ENCODE peak calls at places on chromosomes 2 and 18, in seven cellular contexts. P, N, R, M, B, O and W are unnamed samples.

GRCh38 chr18:40867452-40867851 is 1087.6 kb upstream of the PIK3C3 start:
- DNase-seq in N (peak; percentile 91), R (peak; percentile 46), P (no peak), O (no peak), M (no peak), B (no peak), W (no peak)

GRCh38 chr2:33804155-33804554 is 205.1 kb upstream of the FAM98A start:
- DNase-seq in M (no peak), B (no peak), R (no peak), N (no peak), O (no peak), P (no peak), W (no peak)

GRCh38 chr2:175889557-175890355 is 112.3 kb downstream of the LNPK start:
- DNase-seq in O (no peak), N (no peak), B (no peak), R (no peak), M (no peak), P (no peak), W (no peak)

GRCh38 chr2:30398488-30398887 is 48.6 kb upstream of the LCLAT1 start:
- DNase-seq in N (peak; percentile 82), O (no peak), B (no peak), R (no peak), P (no peak), M (no peak), W (no peak)

GRCh38 chr2:228135300-228135699 is 46.2 kb downstream of the SPHKAP start:
- DNase-seq in B (no peak), N (no peak), M (peak; percentile 50), P (no peak), O (no peak), R (no peak), W (no peak)

GRCh38 chr2:98709530-98709929 is 21.4 kb downstream of the MGAT4A start:
- DNase-seq in N (no peak), M (no peak), R (no peak), P (no peak), B (no peak), O (no peak), W (no peak)

GRCh38 chr2:61015971-61016370 is 1.5 kb upstream of the PEX13 start:
- DNase-seq in R (peak; percentile 96), N (no peak), O (no peak), P (no peak), M (no peak), B (no peak), W (no peak)

GRCh38 chr2:101921319-101921960 is 70.3 kb upstream of the IL1R2 start:
- DNase-seq in R (no peak), O (no peak), P (no peak), M (no peak), B (no peak), N (no peak), W (no peak)

GRCh38 chr18:3305933-3306332 is 44.0 kb downstream of the MYL12B start:
- DNase-seq in M (no peak), P (no peak), B (no peak), N (peak; percentile 41), O (no peak), R (no peak), W (no peak)

GRCh38 chr2:26889796-26890195 is 41.9 kb downstream of the DPYSL5 start:
- DNase-seq in N (no peak), M (no peak), P (no peak), B (no peak), R (no peak), O (no peak), W (no peak)

GRCh38 chr2:169977510-169977909 is 150.3 kb downstream of the UBR3 start:
- DNase-seq in N (peak; percentile 8), O (no peak), R (no peak), M (no peak), B (no peak), P (no peak), W (no peak)

GRCh38 chr2:122491011-122491410 is 735.6 kb downstream of the TSN start:
- DNase-seq in M (no peak), B (no peak), O (no peak), P (no peak), N (no peak), R (no peak), W (no peak)

GRCh38 chr2:182062329-182062972 is 76.8 kb downstream of the PPP1R1C start:
- DNase-seq in N (no peak), O (no peak), R (no peak), P (no peak), M (no peak), B (no peak), W (no peak)

GRCh38 chr18:48142994-48143393 is 212.5 kb upstream of the SMAD2 start:
- DNase-seq in O (no peak), M (no peak), B (peak; percentile 26), N (no peak), P (no peak), R (no peak), W (no peak)

GRCh38 chr18:74019864-74020263 is 127.8 kb downstream of the FBXO15 start:
- DNase-seq in M (no peak), P (no peak), O (no peak), B (no peak), N (no peak), R (no peak), W (no peak)

GRCh38 chr18:27184115-27185024 is 738 bp downstream of the CHST9 start:
- DNase-seq in P (no peak), O (peak; percentile 75), M (peak; percentile 18), B (no peak), N (no peak), R (no peak), W (peak; percentile 49)

GRCh38 chr2:99609851-99610381 is 120.1 kb upstream of the REV1 start:
- DNase-seq in B (no peak), N (no peak), R (peak; percentile 49), M (no peak), O (no peak), P (no peak), W (no peak)

GRCh38 chr2:240894006-240894405 is 1.9 kb downstream of the MAB21L4 start:
- DNase-seq in P (no peak), B (no peak), R (no peak), O (no peak), M (no peak), N (peak; percentile 24), W (no peak)

GRCh38 chr2:138389067-138389466 is 112.5 kb upstream of the SPOPL start:
- DNase-seq in R (no peak), O (no peak), P (no peak), N (no peak), B (no peak), M (no peak), W (no peak)

GRCh38 chr18:46761054-46761769 is 4.4 kb upstream of the ST8SIA5 start:
- DNase-seq in M (no peak), P (no peak), R (no peak), N (no peak), B (no peak), O (no peak), W (no peak)

GRCh38 chr2:169683425-169684134 is 10.6 kb downstream of the CFAP210 start:
- DNase-seq in O (no peak), B (no peak), P (no peak), R (peak; percentile 50), N (no peak), M (no peak), W (no peak)

GRCh38 chr2:69770193-69770702 is 28.3 kb downstream of the ANXA4 start:
- DNase-seq in M (peak; percentile 19), O (no peak), B (no peak), N (peak; percentile 94), R (peak; percentile 94), P (peak; percentile 87), W (no peak)

GRCh38 chr2:66435549-66435875 is 587 bp downstream of the MEIS1 start:
- DNase-seq in R (no peak), P (no peak), B (no peak), O (no peak), M (no peak), N (peak; percentile 72), W (peak; percentile 42)

GRCh38 chr2:207772081-207772843 is 2.6 kb upstream of the FZD5 start:
- DNase-seq in N (peak; percentile 29), O (peak; percentile 97), M (no peak), P (no peak), B (no peak), R (no peak), W (no peak)

GRCh38 chr2:182821172-182821571 is 45.3 kb downstream of the FRZB start:
- DNase-seq in N (peak; percentile 33), P (no peak), B (no peak), O (no peak), M (no peak), R (peak; percentile 34), W (no peak)

GRCh38 chr2:172339431-172340010 is 87.9 kb upstream of the ITGA6 start:
- DNase-seq in P (no peak), M (no peak), O (no peak), R (no peak), B (no peak), N (peak; percentile 38), W (peak; percentile 6)

DNA sequence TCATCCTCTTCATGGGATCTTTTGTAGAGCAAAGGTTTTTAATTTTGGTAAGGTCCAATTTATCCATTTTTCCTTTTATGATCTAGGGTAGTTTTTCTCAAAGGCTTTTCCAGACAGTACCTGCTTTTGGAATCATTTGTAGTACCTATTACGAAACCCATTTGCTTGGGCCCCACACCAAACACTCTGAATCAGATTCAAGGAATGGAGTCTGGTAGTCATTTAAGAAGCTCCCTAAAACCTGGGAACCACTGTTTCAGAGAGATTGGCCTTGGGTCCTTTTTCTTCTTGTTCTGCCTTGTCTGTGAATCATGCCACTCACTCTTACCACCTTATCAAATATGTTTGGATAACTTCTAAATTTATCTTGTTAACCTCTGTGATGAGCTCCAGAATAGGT is 40.3 kb downstream of the OSBPL6 start:
- DNase-seq in R (no peak), P (no peak), M (no peak), N (peak; percentile 72), B (no peak), O (no peak), W (no peak)
- TF ChIP-seq EZH2phosphoT487 in R (no peak), P (no peak), M (no peak), N (no peak), B (no peak), O (no peak), W (no peak)

GRCh38 chr18:36296591-36297418 is 708 bp upstream of the FHOD3 start:
- DNase-seq in R (peak; percentile 48), B (no peak), O (peak; percentile 80), P (peak; percentile 40), M (peak; percentile 28), N (peak; percentile 89), W (peak; percentile 88)
- H2AFZ ChIP-seq in R (peak overlapping the region; percentile 26), B (no peak overlapping the region), O (peak overlapping the region; percentile 96), P (peak overlapping the region; percentile 74), M (peak overlapping the region; percentile 96), N (peak overlapping the region; percentile 83), W (peak overlapping the region; percentile 88)

GRCh38 chr2:151315381-151315903 is 26.0 kb upstream of the NMI start:
- DNase-seq in N (peak; percentile 83), B (no peak), P (no peak), O (no peak), M (no peak), R (no peak), W (peak; percentile 53)
- TF ChIP-seq EZH2phosphoT487 in N (no peak), B (no peak), P (no peak), O (no peak), M (no peak), R (no peak), W (no peak)

GRCh38 chr18:8893221-8893620 is 187.9 kb downstream of the MTCL1 start:
- DNase-seq in M (no peak), R (no peak), P (no peak), N (no peak), O (no peak), B (no peak), W (no peak)
- H2AFZ ChIP-seq in M (no peak overlapping the region), R (no peak overlapping the region), P (peak overlapping the region; percentile 0), N (no peak overlapping the region), O (peak overlapping the region; percentile 72), B (no peak overlapping the region), W (no peak overlapping the region)